ENCODE peak calls at places on chromosomes 12 and 14, in eight cellular contexts. One of them, this sample, is unnamed.

GRCh38 chr14:24734917-24735500 is 101.0 kb upstream of the GZMB start:
- DNase-seq in activated CD4-positive, alpha-beta T cell treated with anti-CD3 and anti-CD28 coated beads for 48 hours: peak; percentile 34
- DNase-seq in stimulated activated naive B cell treated with anti-CD40 and anti-IgM and Interleukin-4, amounts not matched to agents 10 μg/mL and 1 μg/mL and 100 μg/mL, for 72 hours: no peak
- DNase-seq in Calu3: peak; percentile 51
- DNase-seq in activated effector memory CD4-positive, alpha-beta T cell treated with anti-CD3 and anti-CD28 coated beads, Interleukin-2, amount 50 U/mL, for 16 hours: no peak
- DNase-seq in fibroblast of the aortic adventitia: peak; percentile 79
- DNase-seq in stimulated activated CD4-positive, alpha-beta T cell treated with anti-CD3 and anti-CD28 coated beads, Interleukin-12 subunit alpha, Interleukin-12 subunit beta, amount 100 ng/mL, for 24 hours: no peak
- DNase-seq in ACHN: peak; percentile 53
- DNase-seq in this sample: peak; percentile 89

GRCh38 chr12:2386566-2386965 is 333.8 kb downstream of the CACNA1C start:
- DNase-seq in activated CD4-positive, alpha-beta T cell treated with anti-CD3 and anti-CD28 coated beads for 48 hours: no peak
- DNase-seq in stimulated activated naive B cell treated with anti-CD40 and anti-IgM and Interleukin-4, amounts not matched to agents 10 μg/mL and 1 μg/mL and 100 μg/mL, for 72 hours: no peak
- DNase-seq in Calu3: no peak
- DNase-seq in activated effector memory CD4-positive, alpha-beta T cell treated with anti-CD3 and anti-CD28 coated beads, Interleukin-2, amount 50 U/mL, for 16 hours: peak; percentile 53
- DNase-seq in fibroblast of the aortic adventitia: no peak
- DNase-seq in stimulated activated CD4-positive, alpha-beta T cell treated with anti-CD3 and anti-CD28 coated beads, Interleukin-12 subunit alpha, Interleukin-12 subunit beta, amount 100 ng/mL, for 24 hours: no peak
- DNase-seq in ACHN: no peak
- DNase-seq in this sample: no peak

GRCh38 chr14:28571636-28572035 is 195.0 kb upstream of the FOXG1 start:
- DNase-seq in activated CD4-positive, alpha-beta T cell treated with anti-CD3 and anti-CD28 coated beads for 48 hours: no peak
- DNase-seq in stimulated activated naive B cell treated with anti-CD40 and anti-IgM and Interleukin-4, amounts not matched to agents 10 μg/mL and 1 μg/mL and 100 μg/mL, for 72 hours: no peak
- DNase-seq in Calu3: no peak
- DNase-seq in activated effector memory CD4-positive, alpha-beta T cell treated with anti-CD3 and anti-CD28 coated beads, Interleukin-2, amount 50 U/mL, for 16 hours: no peak
- DNase-seq in fibroblast of the aortic adventitia: no peak
- DNase-seq in stimulated activated CD4-positive, alpha-beta T cell treated with anti-CD3 and anti-CD28 coated beads, Interleukin-12 subunit alpha, Interleukin-12 subunit beta, amount 100 ng/mL, for 24 hours: no peak
- DNase-seq in ACHN: no peak
- DNase-seq in this sample: peak; percentile 23

GRCh38 chr14:102316048-102316745 is 3.3 kb upstream of the ZNF839 start:
- DNase-seq in activated CD4-positive, alpha-beta T cell treated with anti-CD3 and anti-CD28 coated beads for 48 hours: peak; percentile 43
- DNase-seq in stimulated activated naive B cell treated with anti-CD40 and anti-IgM and Interleukin-4, amounts not matched to agents 10 μg/mL and 1 μg/mL and 100 μg/mL, for 72 hours: no peak
- DNase-seq in Calu3: peak; percentile 37
- DNase-seq in activated effector memory CD4-positive, alpha-beta T cell treated with anti-CD3 and anti-CD28 coated beads, Interleukin-2, amount 50 U/mL, for 16 hours: peak; percentile 65
- DNase-seq in fibroblast of the aortic adventitia: peak; percentile 84
- DNase-seq in stimulated activated CD4-positive, alpha-beta T cell treated with anti-CD3 and anti-CD28 coated beads, Interleukin-12 subunit alpha, Interleukin-12 subunit beta, amount 100 ng/mL, for 24 hours: no peak
- DNase-seq in ACHN: peak; percentile 32
- DNase-seq in this sample: no peak

GRCh38 chr14:75907722-75908330 is 74.0 kb downstream of the TGFB3 start:
- DNase-seq in activated CD4-positive, alpha-beta T cell treated with anti-CD3 and anti-CD28 coated beads for 48 hours: no peak
- DNase-seq in stimulated activated naive B cell treated with anti-CD40 and anti-IgM and Interleukin-4, amounts not matched to agents 10 μg/mL and 1 μg/mL and 100 μg/mL, for 72 hours: no peak
- DNase-seq in Calu3: no peak
- DNase-seq in activated effector memory CD4-positive, alpha-beta T cell treated with anti-CD3 and anti-CD28 coated beads, Interleukin-2, amount 50 U/mL, for 16 hours: no peak
- DNase-seq in fibroblast of the aortic adventitia: no peak
- DNase-seq in stimulated activated CD4-positive, alpha-beta T cell treated with anti-CD3 and anti-CD28 coated beads, Interleukin-12 subunit alpha, Interleukin-12 subunit beta, amount 100 ng/mL, for 24 hours: no peak
- DNase-seq in ACHN: no peak
- DNase-seq in this sample: no peak

GRCh38 chr12:45553204-45553603 is 176.3 kb upstream of the ARID2 start:
- DNase-seq in activated CD4-positive, alpha-beta T cell treated with anti-CD3 and anti-CD28 coated beads for 48 hours: no peak
- DNase-seq in stimulated activated naive B cell treated with anti-CD40 and anti-IgM and Interleukin-4, amounts not matched to agents 10 μg/mL and 1 μg/mL and 100 μg/mL, for 72 hours: no peak
- DNase-seq in Calu3: no peak
- DNase-seq in activated effector memory CD4-positive, alpha-beta T cell treated with anti-CD3 and anti-CD28 coated beads, Interleukin-2, amount 50 U/mL, for 16 hours: no peak
- DNase-seq in fibroblast of the aortic adventitia: no peak
- DNase-seq in stimulated activated CD4-positive, alpha-beta T cell treated with anti-CD3 and anti-CD28 coated beads, Interleukin-12 subunit alpha, Interleukin-12 subunit beta, amount 100 ng/mL, for 24 hours: no peak
- DNase-seq in ACHN: no peak
- DNase-seq in this sample: no peak

GRCh38 chr14:59254911-59255545 is 66.6 kb downstream of the DAAM1 start:
- DNase-seq in activated CD4-positive, alpha-beta T cell treated with anti-CD3 and anti-CD28 coated beads for 48 hours: no peak
- DNase-seq in stimulated activated naive B cell treated with anti-CD40 and anti-IgM and Interleukin-4, amounts not matched to agents 10 μg/mL and 1 μg/mL and 100 μg/mL, for 72 hours: no peak
- DNase-seq in Calu3: no peak
- DNase-seq in activated effector memory CD4-positive, alpha-beta T cell treated with anti-CD3 and anti-CD28 coated beads, Interleukin-2, amount 50 U/mL, for 16 hours: no peak
- DNase-seq in fibroblast of the aortic adventitia: peak; percentile 94
- DNase-seq in stimulated activated CD4-positive, alpha-beta T cell treated with anti-CD3 and anti-CD28 coated beads, Interleukin-12 subunit alpha, Interleukin-12 subunit beta, amount 100 ng/mL, for 24 hours: no peak
- DNase-seq in ACHN: no peak
- DNase-seq in this sample: peak; percentile 80

GRCh38 chr14:33567003-33567735 is 383.7 kb downstream of the EGLN3 start:
- DNase-seq in activated CD4-positive, alpha-beta T cell treated with anti-CD3 and anti-CD28 coated beads for 48 hours: no peak
- DNase-seq in stimulated activated naive B cell treated with anti-CD40 and anti-IgM and Interleukin-4, amounts not matched to agents 10 μg/mL and 1 μg/mL and 100 μg/mL, for 72 hours: no peak
- DNase-seq in Calu3: no peak
- DNase-seq in activated effector memory CD4-positive, alpha-beta T cell treated with anti-CD3 and anti-CD28 coated beads, Interleukin-2, amount 50 U/mL, for 16 hours: no peak
- DNase-seq in fibroblast of the aortic adventitia: no peak
- DNase-seq in stimulated activated CD4-positive, alpha-beta T cell treated with anti-CD3 and anti-CD28 coated beads, Interleukin-12 subunit alpha, Interleukin-12 subunit beta, amount 100 ng/mL, for 24 hours: no peak
- DNase-seq in ACHN: no peak
- DNase-seq in this sample: no peak

GRCh38 chr12:132512197-132513069 is 22.5 kb downstream of the FBRSL1 start:
- DNase-seq in activated CD4-positive, alpha-beta T cell treated with anti-CD3 and anti-CD28 coated beads for 48 hours: no peak
- DNase-seq in stimulated activated naive B cell treated with anti-CD40 and anti-IgM and Interleukin-4, amounts not matched to agents 10 μg/mL and 1 μg/mL and 100 μg/mL, for 72 hours: no peak
- DNase-seq in Calu3: no peak
- DNase-seq in activated effector memory CD4-positive, alpha-beta T cell treated with anti-CD3 and anti-CD28 coated beads, Interleukin-2, amount 50 U/mL, for 16 hours: no peak
- DNase-seq in fibroblast of the aortic adventitia: no peak
- DNase-seq in stimulated activated CD4-positive, alpha-beta T cell treated with anti-CD3 and anti-CD28 coated beads, Interleukin-12 subunit alpha, Interleukin-12 subunit beta, amount 100 ng/mL, for 24 hours: no peak
- DNase-seq in ACHN: no peak
- DNase-seq in this sample: no peak

GRCh38 chr14:73452341-73453191 is 5.8 kb downstream of the NUMB start:
- DNase-seq in activated CD4-positive, alpha-beta T cell treated with anti-CD3 and anti-CD28 coated beads for 48 hours: no peak
- DNase-seq in stimulated activated naive B cell treated with anti-CD40 and anti-IgM and Interleukin-4, amounts not matched to agents 10 μg/mL and 1 μg/mL and 100 μg/mL, for 72 hours: peak; percentile 35
- DNase-seq in Calu3: no peak
- DNase-seq in activated effector memory CD4-positive, alpha-beta T cell treated with anti-CD3 and anti-CD28 coated beads, Interleukin-2, amount 50 U/mL, for 16 hours: no peak
- DNase-seq in fibroblast of the aortic adventitia: peak; percentile 88
- DNase-seq in stimulated activated CD4-positive, alpha-beta T cell treated with anti-CD3 and anti-CD28 coated beads, Interleukin-12 subunit alpha, Interleukin-12 subunit beta, amount 100 ng/mL, for 24 hours: no peak
- DNase-seq in ACHN: no peak
- DNase-seq in this sample: peak; percentile 81

GRCh38 chr12:22860926-22861325 is 236.0 kb downstream of the ETNK1 start:
- DNase-seq in activated CD4-positive, alpha-beta T cell treated with anti-CD3 and anti-CD28 coated beads for 48 hours: no peak
- DNase-seq in stimulated activated naive B cell treated with anti-CD40 and anti-IgM and Interleukin-4, amounts not matched to agents 10 μg/mL and 1 μg/mL and 100 μg/mL, for 72 hours: no peak
- DNase-seq in Calu3: no peak
- DNase-seq in activated effector memory CD4-positive, alpha-beta T cell treated with anti-CD3 and anti-CD28 coated beads, Interleukin-2, amount 50 U/mL, for 16 hours: no peak
- DNase-seq in fibroblast of the aortic adventitia: no peak
- DNase-seq in stimulated activated CD4-positive, alpha-beta T cell treated with anti-CD3 and anti-CD28 coated beads, Interleukin-12 subunit alpha, Interleukin-12 subunit beta, amount 100 ng/mL, for 24 hours: no peak
- DNase-seq in ACHN: no peak
- DNase-seq in this sample: no peak

GRCh38 chr12:63894132-63894531 is 49.6 kb downstream of the SRGAP1 start:
- DNase-seq in activated CD4-positive, alpha-beta T cell treated with anti-CD3 and anti-CD28 coated beads for 48 hours: no peak
- DNase-seq in stimulated activated naive B cell treated with anti-CD40 and anti-IgM and Interleukin-4, amounts not matched to agents 10 μg/mL and 1 μg/mL and 100 μg/mL, for 72 hours: no peak
- DNase-seq in Calu3: no peak
- DNase-seq in activated effector memory CD4-positive, alpha-beta T cell treated with anti-CD3 and anti-CD28 coated beads, Interleukin-2, amount 50 U/mL, for 16 hours: no peak
- DNase-seq in fibroblast of the aortic adventitia: no peak
- DNase-seq in stimulated activated CD4-positive, alpha-beta T cell treated with anti-CD3 and anti-CD28 coated beads, Interleukin-12 subunit alpha, Interleukin-12 subunit beta, amount 100 ng/mL, for 24 hours: no peak
- DNase-seq in ACHN: no peak
- DNase-seq in this sample: peak; percentile 34